ENCODE peak calls at places on chromosomes 2 and 18, in six cellular contexts. One of them, this sample, is unnamed.

GRCh38 chr18:41906528-41907256 is 48.3 kb upstream of the PIK3C3 start:
- DNase-seq in H9: no peak
- DNase-seq in GM23248: peak; percentile 54
- DNase-seq in astrocyte: peak; percentile 68
- DNase-seq in endothelial cell of umbilical vein: peak; percentile 47
- DNase-seq in IMR-90: peak; percentile 69
- DNase-seq in this sample: peak; percentile 70

GRCh38 chr2:28751956-28752607 is 452 bp downstream of the PPP1CB start:
- DNase-seq in astrocyte: no peak
- DNase-seq in GM23248: peak; percentile 62
- DNase-seq in IMR-90: no peak
- DNase-seq in endothelial cell of umbilical vein: no peak
- DNase-seq in H9: no peak
- DNase-seq in this sample: peak; percentile 57

GRCh38 chr2:236971919-236972381 is 113.7 kb upstream of the COPS8 start:
- DNase-seq in astrocyte: no peak
- DNase-seq in endothelial cell of umbilical vein: no peak
- DNase-seq in GM23248: no peak
- DNase-seq in IMR-90: no peak
- DNase-seq in H9: no peak
- DNase-seq in this sample: no peak

GRCh38 chr2:118878531-118879149 is 31.2 kb upstream of the EN1 start:
- DNase-seq in H9: no peak
- DNase-seq in GM23248: peak; percentile 30
- DNase-seq in astrocyte: no peak
- DNase-seq in endothelial cell of umbilical vein: no peak
- DNase-seq in IMR-90: no peak
- DNase-seq in this sample: no peak

GRCh38 chr18:48009116-48009825 is 78.8 kb upstream of the SMAD2 start:
- DNase-seq in H9: no peak
- DNase-seq in endothelial cell of umbilical vein: no peak
- DNase-seq in IMR-90: no peak
- DNase-seq in astrocyte: no peak
- DNase-seq in GM23248: no peak
- DNase-seq in this sample: no peak

GRCh38 chr2:75403991-75404428 is 156.7 kb downstream of the EVA1A start:
- DNase-seq in H9: peak; percentile 38
- DNase-seq in endothelial cell of umbilical vein: peak; percentile 57
- DNase-seq in GM23248: peak; percentile 69
- DNase-seq in astrocyte: peak; percentile 22
- DNase-seq in IMR-90: peak; percentile 59
- DNase-seq in this sample: peak; percentile 81

GRCh38 chr2:181104512-181105121 is 124.2 kb downstream of the UBE2E3 start:
- DNase-seq in astrocyte: peak; percentile 41
- DNase-seq in IMR-90: peak; percentile 76
- DNase-seq in H9: no peak
- DNase-seq in GM23248: peak; percentile 74
- DNase-seq in endothelial cell of umbilical vein: peak; percentile 57
- DNase-seq in this sample: peak; percentile 89

GRCh38 chr2:201973316-201973715 is 60.3 kb upstream of the FZD7 start:
- DNase-seq in endothelial cell of umbilical vein: no peak
- DNase-seq in GM23248: no peak
- DNase-seq in astrocyte: no peak
- DNase-seq in IMR-90: no peak
- DNase-seq in H9: no peak
- DNase-seq in this sample: no peak

GRCh38 chr2:72934683-72935610 is 17.6 kb downstream of the EMX1 start:
- DNase-seq in astrocyte: no peak
- DNase-seq in GM23248: no peak
- DNase-seq in H9: peak; percentile 69
- DNase-seq in IMR-90: no peak
- DNase-seq in endothelial cell of umbilical vein: no peak
- DNase-seq in this sample: no peak

GRCh38 chr18:31791817-31792579 is 31.3 kb upstream of the SLC25A52 start:
- DNase-seq in H9: no peak
- DNase-seq in astrocyte: no peak
- DNase-seq in endothelial cell of umbilical vein: no peak
- DNase-seq in IMR-90: no peak
- DNase-seq in GM23248: no peak
- DNase-seq in this sample: no peak

GRCh38 chr2:230908595-230909191 is 16.3 kb downstream of the GPR55 start:
- DNase-seq in H9: peak; percentile 33
- DNase-seq in endothelial cell of umbilical vein: no peak
- DNase-seq in astrocyte: peak; percentile 69
- DNase-seq in IMR-90: peak; percentile 93
- DNase-seq in GM23248: peak; percentile 94
- DNase-seq in this sample: peak; percentile 52

GRCh38 chr2:85601771-85602475 is 575 bp downstream of the TMEM150A start:
- DNase-seq in endothelial cell of umbilical vein: no peak
- DNase-seq in IMR-90: no peak
- DNase-seq in H9: peak; percentile 61
- DNase-seq in GM23248: peak; percentile 79
- DNase-seq in astrocyte: no peak
- DNase-seq in this sample: peak; percentile 80

GRCh38 chr2:145744541-145745386 is 1224.8 kb upstream of the ZEB2 start:
- DNase-seq in IMR-90: peak; percentile 95
- DNase-seq in H9: no peak
- DNase-seq in GM23248: peak; percentile 92
- DNase-seq in endothelial cell of umbilical vein: peak; percentile 66
- DNase-seq in astrocyte: peak; percentile 99
- DNase-seq in this sample: peak; percentile 68

GRCh38 chr2:239279508-239280295 is 121.1 kb downstream of the HDAC4 start:
- DNase-seq in GM23248: peak; percentile 63
- DNase-seq in endothelial cell of umbilical vein: no peak
- DNase-seq in IMR-90: no peak
- DNase-seq in astrocyte: no peak
- DNase-seq in H9: peak; percentile 19
- DNase-seq in this sample: no peak

GRCh38 chr18:46250084-46250811 is 146.1 kb downstream of the HAUS1 start:
- DNase-seq in IMR-90: peak; percentile 92
- DNase-seq in astrocyte: peak; percentile 90
- DNase-seq in endothelial cell of umbilical vein: peak; percentile 76
- DNase-seq in GM23248: peak; percentile 59
- DNase-seq in H9: no peak
- DNase-seq in this sample: peak; percentile 85

GRCh38 chr2:239787651-239788050 is 237.5 kb downstream of the NDUFA10 start:
- DNase-seq in GM23248: no peak
- DNase-seq in H9: peak; percentile 10
- DNase-seq in astrocyte: no peak
- DNase-seq in IMR-90: no peak
- DNase-seq in endothelial cell of umbilical vein: no peak
- DNase-seq in this sample: no peak

GRCh38 chr2:241314181-241314932 is 1.1 kb downstream of the HDLBP start:
- DNase-seq in GM23248: peak; percentile 76
- DNase-seq in astrocyte: peak; percentile 41
- DNase-seq in endothelial cell of umbilical vein: peak; percentile 68
- DNase-seq in H9: no peak
- DNase-seq in IMR-90: peak; percentile 57
- DNase-seq in this sample: peak; percentile 71

GRCh38 chr2:119407430-119408220 is 24.0 kb upstream of the TMEM37 start:
- DNase-seq in H9: peak; percentile 59
- DNase-seq in IMR-90: peak; percentile 58
- DNase-seq in astrocyte: peak; percentile 21
- DNase-seq in endothelial cell of umbilical vein: peak; percentile 67
- DNase-seq in GM23248: peak; percentile 71
- DNase-seq in this sample: peak; percentile 83

GRCh38 chr18:22563098-22563707 is 145.5 kb upstream of the CTAGE1 start:
- DNase-seq in endothelial cell of umbilical vein: peak; percentile 95
- DNase-seq in H9: no peak
- DNase-seq in GM23248: peak; percentile 93
- DNase-seq in astrocyte: peak; percentile 94
- DNase-seq in IMR-90: peak; percentile 95
- DNase-seq in this sample: peak; percentile 92

GRCh38 chr18:68448736-68449135 is 266.2 kb downstream of the TMX3 start:
- DNase-seq in GM23248: peak; percentile 82
- DNase-seq in H9: no peak
- DNase-seq in IMR-90: peak; percentile 86
- DNase-seq in endothelial cell of umbilical vein: no peak
- DNase-seq in astrocyte: peak; percentile 94
- DNase-seq in this sample: no peak

GRCh38 chr2:76895469-76895868 is 626.7 kb downstream of the LRRTM4 start:
- DNase-seq in GM23248: no peak
- DNase-seq in H9: no peak
- DNase-seq in IMR-90: peak; percentile 1
- DNase-seq in astrocyte: no peak
- DNase-seq in endothelial cell of umbilical vein: no peak
- DNase-seq in this sample: no peak

GRCh38 chr2:223121317-223121716 is 69.3 kb downstream of the KCNE4 start:
- DNase-seq in H9: no peak
- DNase-seq in GM23248: no peak
- DNase-seq in astrocyte: no peak
- DNase-seq in IMR-90: no peak
- DNase-seq in endothelial cell of umbilical vein: peak; percentile 73
- DNase-seq in this sample: no peak

GRCh38 chr2:231904161-231904611 is 22.0 kb downstream of the NPPC start:
- DNase-seq in astrocyte: no peak
- DNase-seq in H9: no peak
- DNase-seq in IMR-90: no peak
- DNase-seq in endothelial cell of umbilical vein: no peak
- DNase-seq in GM23248: no peak
- DNase-seq in this sample: no peak

GRCh38 chr2:50606860-50607259 is 425.1 kb downstream of the NRXN1 start:
- DNase-seq in H9: no peak
- DNase-seq in astrocyte: no peak
- DNase-seq in IMR-90: no peak
- DNase-seq in endothelial cell of umbilical vein: no peak
- DNase-seq in GM23248: peak; percentile 1
- DNase-seq in this sample: peak; percentile 23

GRCh38 chr2:19687260-19687659 is 214.5 kb downstream of the TTC32 start:
- DNase-seq in endothelial cell of umbilical vein: no peak
- DNase-seq in GM23248: no peak
- DNase-seq in astrocyte: no peak
- DNase-seq in IMR-90: peak; percentile 42
- DNase-seq in H9: peak; percentile 11
- DNase-seq in this sample: no peak

DNA sequence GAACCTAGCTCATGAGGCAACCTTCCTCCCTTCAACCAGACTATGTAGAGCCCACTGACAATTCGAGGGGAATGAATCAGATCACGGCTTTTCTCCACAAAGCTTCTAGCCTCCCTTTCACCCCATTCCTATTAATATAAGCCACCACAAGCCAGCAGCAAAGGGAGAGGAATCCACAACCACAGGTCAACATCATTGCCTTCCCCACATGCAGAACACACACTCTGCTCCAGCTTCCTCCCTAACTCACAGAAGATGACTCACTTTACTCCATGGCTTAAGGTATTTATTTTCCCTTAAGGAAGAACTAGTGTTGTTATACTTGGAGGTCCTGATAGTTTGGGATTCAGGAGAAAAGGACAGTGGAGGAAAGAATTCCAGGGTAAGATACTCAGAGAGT is 272.2 kb downstream of the C1D start:
- DNase-seq in GM23248: peak; percentile 54
- DNase-seq in H9: no peak
- DNase-seq in astrocyte: peak; percentile 96
- DNase-seq in endothelial cell of umbilical vein: peak; percentile 30
- DNase-seq in IMR-90: peak; percentile 95
- DNase-seq in this sample: peak; percentile 47
- H3K4me1 ChIP-seq in GM23248: no peaks in the 10 kb centered on the region
- H3K4me1 ChIP-seq in H9: no peaks in the 10 kb centered on the region
- H3K4me1 ChIP-seq in astrocyte: peaks cover 6% of the 10 kb centered on the region
- H3K4me1 ChIP-seq in endothelial cell of umbilical vein: peaks cover 2% of the 10 kb centered on the region
- H3K4me1 ChIP-seq in IMR-90: peaks cover 2% of the 10 kb centered on the region
- H3K4me1 ChIP-seq in this sample: no peaks in the 10 kb centered on the region

DNA sequence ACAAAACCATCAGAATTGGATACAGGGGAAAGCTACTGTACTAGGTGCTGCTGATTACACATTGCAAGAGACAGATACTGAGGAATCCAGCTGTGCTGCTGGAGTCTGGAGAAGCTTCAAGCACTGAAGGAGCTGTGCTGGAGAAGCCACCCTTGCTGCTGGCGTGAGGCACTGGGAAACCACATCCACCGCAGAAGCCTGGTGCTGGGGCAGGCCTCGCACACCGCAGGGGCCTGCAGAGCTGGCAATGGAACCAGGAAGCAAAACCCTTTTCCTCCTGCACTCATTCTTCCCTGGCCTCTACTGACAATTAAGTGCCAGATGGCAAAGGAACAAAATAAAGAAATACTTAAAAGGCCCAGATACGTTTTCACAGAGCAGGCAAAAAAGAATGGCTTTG is 94.4 kb upstream of the MSH6 start:
- DNase-seq in GM23248: peak; percentile 2
- DNase-seq in endothelial cell of umbilical vein: no peak
- DNase-seq in astrocyte: peak; percentile 4
- DNase-seq in IMR-90: no peak
- DNase-seq in H9: no peak
- DNase-seq in this sample: no peak
- H3K9ac ChIP-seq in GM23248: no peak overlapping the region
- H3K9ac ChIP-seq in endothelial cell of umbilical vein: no peak overlapping the region
- H3K9ac ChIP-seq in astrocyte: no peak overlapping the region
- H3K9ac ChIP-seq in IMR-90: no peak overlapping the region
- H3K9ac ChIP-seq in H9: no peak overlapping the region
- H3K9ac ChIP-seq in this sample: no peak overlapping the region

DNA sequence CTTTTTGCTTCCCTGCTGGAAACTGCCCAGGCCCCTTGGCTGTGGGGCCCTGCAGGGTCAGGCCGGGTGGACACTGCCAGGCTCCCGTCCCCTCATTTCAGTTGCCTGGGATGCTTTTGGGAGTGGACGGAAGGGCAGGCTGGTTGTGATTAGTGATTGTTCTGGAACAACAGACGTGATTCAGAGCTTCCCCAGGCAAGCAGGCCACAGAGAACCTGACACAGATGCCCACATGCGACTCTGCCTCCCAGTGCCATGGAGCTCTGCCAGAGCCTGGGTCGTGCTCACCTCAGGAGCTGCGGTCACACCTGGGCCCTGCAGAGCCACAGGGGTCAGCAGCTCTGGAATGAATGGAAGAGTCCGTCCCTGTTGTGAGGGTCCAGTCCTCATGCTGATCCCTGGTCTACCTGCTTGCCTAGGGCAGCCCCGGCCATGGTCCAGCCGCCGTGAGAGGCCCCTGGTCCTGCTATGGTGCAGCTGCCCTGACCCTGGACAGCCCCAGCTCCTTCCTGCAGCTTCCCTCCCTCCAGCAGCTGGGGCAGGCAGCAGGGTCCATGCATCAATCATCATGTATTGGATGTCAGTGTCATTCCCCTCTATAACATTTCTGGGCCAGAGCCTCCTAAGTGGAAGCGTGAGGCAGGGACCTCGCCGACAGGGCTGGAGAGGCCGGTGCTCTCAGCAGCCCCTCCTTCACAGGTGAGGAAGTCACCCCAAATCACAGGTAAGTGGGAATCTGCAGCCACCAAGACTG is 518.6 kb upstream of the MYT1L start:
- DNase-seq in GM23248: no peak
- DNase-seq in IMR-90: no peak
- DNase-seq in H9: no peak
- DNase-seq in astrocyte: no peak
- DNase-seq in endothelial cell of umbilical vein: no peak
- DNase-seq in this sample: no peak
- H3K9me3 ChIP-seq in GM23248: no peaks in the 10 kb centered on the region
- H3K9me3 ChIP-seq in IMR-90: peaks cover 61% of the 10 kb centered on the region
- H3K9me3 ChIP-seq in H9: no peaks in the 10 kb centered on the region
- H3K9me3 ChIP-seq in astrocyte: peaks cover 5% of the 10 kb centered on the region
- H3K9me3 ChIP-seq in endothelial cell of umbilical vein: no peaks in the 10 kb centered on the region
- H3K9me3 ChIP-seq in this sample: no peaks in the 10 kb centered on the region

DNA sequence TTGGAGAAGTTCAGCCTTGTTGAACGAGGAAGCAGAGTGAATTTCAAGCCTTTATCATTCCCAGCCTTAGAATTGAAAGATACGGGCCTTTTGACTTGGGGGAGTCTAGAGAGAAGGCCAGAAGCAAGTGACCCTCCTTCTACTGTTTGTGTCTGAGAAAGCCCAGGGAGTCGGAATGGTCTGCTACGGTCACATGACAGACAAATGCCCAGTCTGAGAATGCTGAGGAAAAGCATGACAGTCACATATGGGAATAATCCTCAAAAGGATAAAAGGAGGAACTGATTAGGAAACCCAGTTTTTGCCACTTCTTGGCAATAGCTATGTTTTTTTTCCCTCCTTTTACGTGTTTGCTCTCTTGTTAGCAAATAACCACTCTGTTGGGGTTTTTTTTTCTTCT is 38.1 kb upstream of the HNRNPA3 start:
- DNase-seq in IMR-90: no peak
- DNase-seq in GM23248: peak; percentile 5
- DNase-seq in H9: no peak
- DNase-seq in endothelial cell of umbilical vein: no peak
- DNase-seq in astrocyte: no peak
- DNase-seq in this sample: peak; percentile 6
- H3K4me1 ChIP-seq in IMR-90: peaks cover 9% of the 10 kb centered on the region
- H3K4me1 ChIP-seq in GM23248: peaks cover 15% of the 10 kb centered on the region
- H3K4me1 ChIP-seq in H9: peaks cover 3% of the 10 kb centered on the region
- H3K4me1 ChIP-seq in endothelial cell of umbilical vein: peaks cover 28% of the 10 kb centered on the region
- H3K4me1 ChIP-seq in astrocyte: peaks cover 7% of the 10 kb centered on the region
- H3K4me1 ChIP-seq in this sample: peaks cover 11% of the 10 kb centered on the region